ENCODE peak calls at places on chromosomes 7 and 10, in ten cellular contexts. D is transverse colon, B is tibial nerve, J is A549, Y is IMR-90, R is esophagus muscularis mucosa, T is spleen, P is ovary, K is body of pancreas, X is GM12878. H is an unnamed sample.
A peak's percentile ranks its signal among the peaks of the same experiment; 100 is the strongest.

GRCh38 chr10:86687750-86688149 is 19.4 kb downstream of the LDB3 start:
- DNase-seq in D (no peak), B (no peak), J (no peak), Y (peak; percentile 82), R (no peak), T (no peak), P (no peak), K (no peak), X (no peak), H (no peak)

GRCh38 chr7:72538147-72538546 is 126.0 kb upstream of the CALN1 start:
- DNase-seq in D (no peak), B (no peak), J (no peak), Y (no peak), R (no peak), T (no peak), P (no peak), K (no peak), X (no peak), H (no peak)

GRCh38 chr10:23060918-23061317 is 34.5 kb upstream of the MSRB2 start:
- DNase-seq in D (no peak), B (no peak), J (no peak), Y (no peak), R (peak; percentile 74), T (no peak), P (no peak), K (no peak), X (no peak), H (no peak)

GRCh38 chr7:24063721-24064120 is 220.3 kb upstream of the NPY start:
- DNase-seq in D (no peak), B (no peak), J (no peak), Y (no peak), R (no peak), T (no peak), P (no peak), K (no peak), X (no peak), H (no peak)

GRCh38 chr7:27842851-27843250 is 102.9 kb downstream of the TAX1BP1 start:
- DNase-seq in D (no peak), B (no peak), J (no peak), Y (no peak), R (no peak), T (no peak), P (no peak), K (peak; percentile 56), X (no peak), H (no peak)

GRCh38 chr10:49568235-49568634 is 29.3 kb upstream of the ERCC6 start:
- DNase-seq in D (no peak), B (no peak), J (no peak), Y (peak; percentile 11), R (no peak), T (no peak), P (no peak), K (no peak), X (peak; percentile 9), H (no peak)

GRCh38 chr10:58477122-58477521 is 35.5 kb upstream of the BICC1 start:
- DNase-seq in D (no peak), B (no peak), J (no peak), Y (peak; percentile 51), R (no peak), T (no peak), P (no peak), K (no peak), X (no peak), H (no peak)

GRCh38 chr10:82942572-82943091 is 1067.6 kb downstream of the NRG3 start:
- DNase-seq in D (no peak), B (peak; percentile 26), J (no peak), Y (no peak), R (no peak), T (no peak), P (peak; percentile 58), K (no peak), X (no peak), H (no peak)

GRCh38 chr7:99308461-99309074 is 17.1 kb upstream of the ARPC1A start:
- DNase-seq in D (no peak), B (no peak), J (no peak), Y (peak; percentile 70), R (no peak), T (peak; percentile 23), P (no peak), K (no peak), X (no peak), H (no peak)

GRCh38 chr7:68186072-68186471 is 1189.4 kb downstream of the TYW1 start:
- DNase-seq in D (no peak), B (no peak), J (no peak), Y (no peak), R (no peak), T (no peak), P (no peak), K (no peak), X (no peak), H (no peak)

DNA sequence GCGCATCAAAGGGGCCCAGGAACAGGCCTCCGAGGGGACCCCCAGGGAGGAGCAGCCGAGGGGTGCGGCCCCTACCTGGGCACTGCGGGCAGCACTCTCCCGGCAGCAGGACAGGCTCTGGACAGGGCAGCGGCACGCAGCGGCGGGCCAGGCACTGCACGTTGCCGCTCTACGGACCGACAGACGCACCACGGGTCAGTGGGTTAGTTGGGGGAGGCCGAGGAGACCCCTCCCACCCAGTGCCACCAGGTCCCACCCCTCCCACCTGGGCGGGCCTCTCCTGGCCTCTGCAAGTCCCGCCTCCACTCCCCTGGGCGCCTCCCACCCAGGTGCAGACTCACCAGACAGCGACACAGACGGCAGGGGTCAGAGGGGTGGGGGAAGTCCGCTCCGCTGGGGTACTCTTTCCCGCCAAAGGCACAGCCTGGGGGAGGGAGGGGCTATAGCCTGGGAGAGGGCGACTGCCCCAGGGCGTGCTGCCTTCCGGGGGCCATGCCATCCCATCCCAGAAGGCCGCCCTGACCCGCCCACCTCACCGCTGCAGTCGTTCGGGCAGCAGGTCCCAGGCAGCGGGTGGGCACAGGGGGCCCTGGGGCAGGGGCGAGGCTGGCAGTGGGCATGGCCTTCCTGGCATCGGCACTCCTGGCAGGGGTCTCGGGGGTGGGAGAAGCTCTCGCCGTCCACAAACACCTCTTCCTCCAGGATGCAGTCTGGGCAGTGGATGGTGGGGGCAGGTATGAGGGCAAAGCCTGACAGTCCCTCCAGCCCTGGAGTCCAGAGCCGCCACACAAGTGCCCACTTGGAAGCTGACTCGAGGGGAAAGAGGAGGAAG is 19.2 kb downstream of the KCP start:
- DNase-seq in D (no peak), B (no peak), J (no peak), Y (no peak), R (no peak), T (peak; percentile 74), P (no peak), K (peak; percentile 19), X (no peak), H (no peak)
- H3K4me3 ChIP-seq in D (peak overlapping the region; percentile 35), B (peak overlapping the region; percentile 43), J (peak overlapping the region; percentile 50), Y (no peak overlapping the region), R (peak overlapping the region; percentile 42), T (peak overlapping the region; percentile 33), P (no peak overlapping the region), K (peak overlapping the region; percentile 2), X (no peak overlapping the region), H (peak overlapping the region; percentile 48)

GRCh38 chr10:124125305-124126116 is 32.1 kb upstream of the CHST15 start:
- DNase-seq in D (no peak), B (no peak), J (peak; percentile 30), Y (no peak), R (no peak), T (no peak), P (no peak), K (no peak), X (no peak), H (peak; percentile 37)
- H3K4me1 ChIP-seq in D (no peaks in the 10 kb centered on the region), B (no peaks in the 10 kb centered on the region), J (no peaks in the 10 kb centered on the region), Y (no peaks in the 10 kb centered on the region), R (no peaks in the 10 kb centered on the region), T (peaks cover 73% of the 10 kb centered on the region), P (peaks cover 2% of the 10 kb centered on the region), K (no peaks in the 10 kb centered on the region), X (peaks cover 7% of the 10 kb centered on the region), H (no peaks in the 10 kb centered on the region)

DNA sequence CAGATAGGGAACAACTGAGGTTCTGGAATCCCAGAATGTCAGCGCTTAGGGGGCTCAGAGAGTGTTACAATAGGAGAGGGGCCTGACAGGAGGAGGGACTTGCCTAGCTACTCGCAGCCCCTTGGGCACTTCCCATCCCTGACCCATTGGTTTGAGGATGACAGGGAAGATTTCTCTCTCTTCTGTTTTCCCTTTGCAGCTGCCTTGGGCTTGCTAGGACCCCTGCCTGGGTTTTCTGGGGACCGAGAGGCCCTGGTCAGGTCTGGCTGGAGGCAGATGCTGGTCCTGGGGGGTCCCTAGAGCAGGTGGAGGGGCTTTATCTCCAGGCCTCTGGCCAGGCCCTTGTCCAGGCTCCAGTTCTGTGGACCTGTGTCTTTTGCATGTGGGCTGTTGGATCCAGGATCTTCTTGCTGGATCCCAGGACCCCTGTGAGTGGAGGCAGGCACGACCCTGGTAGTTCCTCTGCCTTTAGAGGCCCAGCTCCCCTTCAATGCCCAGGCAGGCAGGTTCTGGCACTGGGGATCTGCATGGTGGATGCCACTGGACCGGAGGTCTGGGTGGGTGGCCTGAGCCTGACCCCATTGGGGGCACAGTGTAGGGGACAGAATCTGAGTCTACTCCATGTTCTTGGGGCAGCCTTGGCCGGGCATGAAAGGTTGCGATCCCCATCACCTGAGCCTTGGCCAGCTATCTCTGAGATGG is 26.9 kb downstream of the RAMP3 start:
- DNase-seq in D (no peak), B (no peak), J (no peak), Y (no peak), R (no peak), T (peak; percentile 51), P (no peak), K (no peak), X (no peak), H (no peak)
- TF ChIP-seq POLR2A in D (no peak), B (no peak), J (no peak), Y (no peak), R (no peak), T (no peak), P (no peak), K (no peak), X (no peak), H (no peak)

GRCh38 chr7:13067036-13067435 is 379.6 kb downstream of the ARL4A start:
- DNase-seq in D (no peak), B (no peak), J (no peak), Y (no peak), R (no peak), T (no peak), P (no peak), K (no peak), X (no peak), H (no peak)

GRCh38 chr7:13077466-13077865 is 390.0 kb downstream of the ARL4A start:
- DNase-seq in D (no peak), B (no peak), J (no peak), Y (peak; percentile 47), R (no peak), T (no peak), P (no peak), K (no peak), X (no peak), H (no peak)

GRCh38 chr7:13069832-13070231 is 382.4 kb downstream of the ARL4A start:
- DNase-seq in D (no peak), B (no peak), J (no peak), Y (peak; percentile 61), R (no peak), T (no peak), P (no peak), K (no peak), X (no peak), H (no peak)

GRCh38 chr7:13068032-13068431 is 380.6 kb downstream of the ARL4A start:
- DNase-seq in D (no peak), B (no peak), J (no peak), Y (no peak), R (no peak), T (no peak), P (no peak), K (no peak), X (no peak), H (no peak)

DNA sequence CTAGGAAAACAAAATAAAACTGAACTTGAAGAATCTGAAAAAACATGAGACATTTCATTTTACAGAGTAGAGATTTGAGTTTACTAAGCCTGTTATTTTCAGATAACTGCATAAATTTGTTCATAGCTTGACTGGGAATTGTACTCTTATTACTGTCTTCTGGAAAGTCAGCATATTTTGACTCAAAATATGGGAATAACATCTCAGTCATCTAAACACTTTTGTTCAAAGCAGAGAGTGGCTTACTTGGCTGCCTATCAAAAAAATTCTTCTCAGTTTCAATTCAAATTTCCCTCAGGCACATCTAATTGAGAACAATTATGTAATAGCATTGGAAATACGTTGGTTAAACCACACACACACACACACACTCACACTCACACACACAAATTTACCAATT is 384.6 kb downstream of the ARL4A start:
- DNase-seq in D (no peak), B (no peak), J (no peak), Y (peak; percentile 21), R (no peak), T (no peak), P (no peak), K (no peak), X (no peak), H (no peak)
- H3K4me3 ChIP-seq in D (no peak overlapping the region), B (no peak overlapping the region), J (no peak overlapping the region), Y (no peak overlapping the region), R (no peak overlapping the region), T (no peak overlapping the region), P (no peak overlapping the region), K (no peak overlapping the region), X (no peak overlapping the region), H (no peak overlapping the region)